ENCODE peak calls at places on chromosomes 1 and 21, in five cellular contexts. One of them, this sample, is unnamed.

GRCh38 chr1:158124999-158125398 is 55.7 kb upstream of the CD1D start:
- DNase-seq in K562: peak; percentile 82
- DNase-seq in H1: peak; percentile 89
- DNase-seq in HepG2: peak; percentile 66
- DNase-seq in GM12878: peak; percentile 26
- DNase-seq in this sample: peak; percentile 91

GRCh38 chr1:209157514-209158285 is 425.8 kb upstream of the CAMK1G start:
- DNase-seq in H1: no peak
- DNase-seq in GM12878: no peak
- DNase-seq in K562: no peak
- DNase-seq in HepG2: no peak
- DNase-seq in this sample: no peak

GRCh38 chr1:154998818-154999650 is 3.6 kb upstream of the ZBTB7B start:
- DNase-seq in HepG2: no peak
- DNase-seq in H1: peak; percentile 89
- DNase-seq in K562: peak; percentile 90
- DNase-seq in GM12878: peak; percentile 58
- DNase-seq in this sample: peak; percentile 82

GRCh38 chr1:213984387-213985180 is 3.2 kb upstream of the PROX1 start:
- DNase-seq in GM12878: no peak
- DNase-seq in HepG2: no peak
- DNase-seq in H1: no peak
- DNase-seq in K562: no peak
- DNase-seq in this sample: no peak

GRCh38 chr1:32693455-32694174 is 9.0 kb downstream of the SYNC start:
- DNase-seq in K562: no peak
- DNase-seq in HepG2: no peak
- DNase-seq in H1: no peak
- DNase-seq in GM12878: no peak
- DNase-seq in this sample: no peak

GRCh38 chr1:245788269-245788668 is 633.5 kb downstream of the KIF26B start:
- DNase-seq in K562: no peak
- DNase-seq in H1: no peak
- DNase-seq in GM12878: no peak
- DNase-seq in HepG2: no peak
- DNase-seq in this sample: no peak

GRCh38 chr1:53689223-53689622 is 49.7 kb downstream of the GLIS1 start:
- DNase-seq in HepG2: no peak
- DNase-seq in GM12878: no peak
- DNase-seq in K562: no peak
- DNase-seq in H1: no peak
- DNase-seq in this sample: no peak

GRCh38 chr1:12053752-12054548 is 9.2 kb upstream of the TNFRSF8 start:
- DNase-seq in H1: no peak
- DNase-seq in HepG2: no peak
- DNase-seq in GM12878: peak; percentile 68
- DNase-seq in K562: no peak
- DNase-seq in this sample: no peak

GRCh38 chr1:154808261-154808908 is 61.7 kb downstream of the KCNN3 start:
- DNase-seq in K562: no peak
- DNase-seq in HepG2: no peak
- DNase-seq in GM12878: no peak
- DNase-seq in H1: no peak
- DNase-seq in this sample: no peak

GRCh38 chr21:33348728-33349127 is 24.0 kb downstream of the IFNAR1 start:
- DNase-seq in GM12878: no peak
- DNase-seq in K562: no peak
- DNase-seq in H1: no peak
- DNase-seq in HepG2: no peak
- DNase-seq in this sample: no peak

GRCh38 chr1:237868814-237869600 is 21.7 kb downstream of the ZP4 start:
- DNase-seq in HepG2: no peak
- DNase-seq in GM12878: no peak
- DNase-seq in H1: no peak
- DNase-seq in K562: no peak
- DNase-seq in this sample: no peak

GRCh38 chr1:14567056-14567455 is 31.4 kb upstream of the KAZN start:
- DNase-seq in HepG2: no peak
- DNase-seq in K562: peak; percentile 16
- DNase-seq in GM12878: no peak
- DNase-seq in H1: peak; percentile 63
- DNase-seq in this sample: peak; percentile 12

GRCh38 chr21:36700295-36700960 is 1.5 kb downstream of the SIM2 start:
- DNase-seq in K562: no peak
- DNase-seq in HepG2: no peak
- DNase-seq in H1: peak; percentile 57
- DNase-seq in GM12878: no peak
- DNase-seq in this sample: no peak

GRCh38 chr1:228408869-228409805 is 2.5 kb upstream of the TRIM11 start:
- DNase-seq in H1: no peak
- DNase-seq in HepG2: no peak
- DNase-seq in GM12878: no peak
- DNase-seq in K562: no peak
- DNase-seq in this sample: no peak

GRCh38 chr1:198788561-198789064 is 149.8 kb downstream of the PTPRC start:
- DNase-seq in H1: peak; percentile 53
- DNase-seq in GM12878: no peak
- DNase-seq in HepG2: no peak
- DNase-seq in K562: peak; percentile 15
- DNase-seq in this sample: no peak

GRCh38 chr1:1577367-1578011 is 2.8 kb upstream of the SSU72 start:
- DNase-seq in H1: no peak
- DNase-seq in GM12878: no peak
- DNase-seq in K562: no peak
- DNase-seq in HepG2: peak; percentile 20
- DNase-seq in this sample: no peak

GRCh38 chr1:168762473-168762872 is 33.5 kb upstream of the DPT start:
- DNase-seq in H1: no peak
- DNase-seq in HepG2: no peak
- DNase-seq in K562: no peak
- DNase-seq in GM12878: no peak
- DNase-seq in this sample: no peak

GRCh38 chr1:178122283-178122682 is 28.4 kb downstream of the RASAL2 start:
- DNase-seq in H1: no peak
- DNase-seq in GM12878: no peak
- DNase-seq in K562: no peak
- DNase-seq in HepG2: no peak
- DNase-seq in this sample: no peak

GRCh38 chr21:18368193-18368592 is 35.4 kb downstream of the TMPRSS15 start:
- DNase-seq in K562: no peak
- DNase-seq in HepG2: no peak
- DNase-seq in H1: no peak
- DNase-seq in GM12878: no peak
- DNase-seq in this sample: no peak

GRCh38 chr1:195439661-195440060 is 1168.6 kb downstream of the KCNT2 start:
- DNase-seq in HepG2: no peak
- DNase-seq in K562: no peak
- DNase-seq in H1: no peak
- DNase-seq in GM12878: no peak
- DNase-seq in this sample: no peak

GRCh38 chr1:229557214-229557850 is 1.2 kb downstream of the ABCB10 start:
- DNase-seq in H1: no peak
- DNase-seq in K562: peak; percentile 46
- DNase-seq in HepG2: peak; percentile 15
- DNase-seq in GM12878: no peak
- DNase-seq in this sample: no peak

GRCh38 chr21:42733874-42734273 is 80.5 kb downstream of the PDE9A start:
- DNase-seq in H1: no peak
- DNase-seq in K562: no peak
- DNase-seq in HepG2: no peak
- DNase-seq in GM12878: no peak
- DNase-seq in this sample: no peak

GRCh38 chr1:154747841-154748766 is 122.0 kb downstream of the KCNN3 start:
- DNase-seq in H1: no peak
- DNase-seq in HepG2: no peak
- DNase-seq in GM12878: peak; percentile 66
- DNase-seq in K562: no peak
- DNase-seq in this sample: no peak

GRCh38 chr1:38788937-38789336 is 70.6 kb downstream of the RRAGC start:
- DNase-seq in HepG2: no peak
- DNase-seq in H1: peak; percentile 39
- DNase-seq in K562: peak; percentile 59
- DNase-seq in GM12878: no peak
- DNase-seq in this sample: no peak

GRCh38 chr1:228066416-228066815 is 16.1 kb upstream of the ARF1 start:
- DNase-seq in GM12878: no peak
- DNase-seq in K562: no peak
- DNase-seq in H1: peak; percentile 40
- DNase-seq in HepG2: no peak
- DNase-seq in this sample: no peak

GRCh38 chr1:39269791-39270342 is 65.4 kb downstream of the MACF1 start:
- DNase-seq in K562: peak; percentile 49
- DNase-seq in H1: no peak
- DNase-seq in GM12878: peak; percentile 92
- DNase-seq in HepG2: peak; percentile 36
- DNase-seq in this sample: peak; percentile 16

GRCh38 chr1:36824390-36824861 is 209.9 kb downstream of the GRIK3 start:
- DNase-seq in HepG2: no peak
- DNase-seq in GM12878: no peak
- DNase-seq in K562: peak; percentile 80
- DNase-seq in H1: peak; percentile 54
- DNase-seq in this sample: no peak

GRCh38 chr1:2019162-2019542 is at the start of gene GABRD:
- DNase-seq in K562: no peak
- DNase-seq in GM12878: no peak
- DNase-seq in H1: no peak
- DNase-seq in HepG2: no peak
- DNase-seq in this sample: no peak

GRCh38 chr1:64986903-64987871 is 20.8 kb upstream of the JAK1 start:
- DNase-seq in H1: no peak
- DNase-seq in GM12878: peak; percentile 40
- DNase-seq in K562: no peak
- DNase-seq in HepG2: peak; percentile 91
- DNase-seq in this sample: peak; percentile 67

GRCh38 chr1:107740574-107740973 is 224.4 kb downstream of the VAV3 start:
- DNase-seq in HepG2: no peak
- DNase-seq in GM12878: no peak
- DNase-seq in H1: no peak
- DNase-seq in K562: no peak
- DNase-seq in this sample: no peak

DNA sequence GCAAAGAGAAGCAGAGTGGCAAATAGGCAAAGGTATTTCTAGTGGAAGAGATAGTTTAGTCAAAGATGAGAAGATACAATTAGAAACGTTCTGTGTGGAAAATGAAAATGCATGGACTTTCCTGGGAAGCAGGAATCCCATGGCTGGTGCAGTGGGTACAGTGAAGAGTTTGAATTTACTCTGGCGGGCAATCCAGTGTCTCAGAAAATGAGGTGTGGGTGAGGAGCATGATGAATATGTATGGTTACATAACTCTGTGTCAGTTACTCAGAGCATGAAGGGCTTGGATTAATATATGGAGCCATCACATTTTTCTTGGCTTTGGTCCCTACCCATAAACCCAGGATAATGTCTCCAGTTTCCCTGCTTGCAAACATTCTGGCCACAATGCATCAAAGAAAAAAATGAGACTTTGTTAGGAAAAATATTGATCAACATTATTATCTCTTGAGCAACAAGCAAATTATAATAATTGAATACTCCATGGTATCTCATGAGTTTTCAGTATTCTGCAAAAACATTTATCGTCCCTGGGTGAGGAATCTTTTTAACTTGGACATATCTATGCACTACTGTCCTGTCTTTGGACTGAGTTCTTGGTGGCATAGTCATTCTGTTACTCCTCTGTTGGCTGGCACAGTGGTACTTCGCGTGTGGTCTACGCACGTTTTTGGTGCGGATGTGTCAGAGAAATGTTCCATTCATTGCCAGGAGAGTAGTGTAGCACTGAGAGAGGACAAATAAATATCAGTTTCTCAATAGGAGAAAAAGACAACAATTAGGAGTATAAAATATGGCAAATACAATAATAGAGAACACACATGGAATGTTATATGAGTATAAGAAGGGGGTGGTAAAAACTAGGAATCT is 173.7 kb upstream of the C1orf105 start:
- DNase-seq in H1: no peak
- DNase-seq in HepG2: no peak
- DNase-seq in GM12878: no peak
- DNase-seq in K562: no peak
- DNase-seq in this sample: no peak
- TF ChIP-seq HDAC2 in H1: no peak
- TF ChIP-seq HDAC2 in HepG2: no peak
- TF ChIP-seq HDAC2 in GM12878: no peak
- TF ChIP-seq HDAC2 in K562: no peak
- TF ChIP-seq HDAC2 in this sample: no peak

DNA sequence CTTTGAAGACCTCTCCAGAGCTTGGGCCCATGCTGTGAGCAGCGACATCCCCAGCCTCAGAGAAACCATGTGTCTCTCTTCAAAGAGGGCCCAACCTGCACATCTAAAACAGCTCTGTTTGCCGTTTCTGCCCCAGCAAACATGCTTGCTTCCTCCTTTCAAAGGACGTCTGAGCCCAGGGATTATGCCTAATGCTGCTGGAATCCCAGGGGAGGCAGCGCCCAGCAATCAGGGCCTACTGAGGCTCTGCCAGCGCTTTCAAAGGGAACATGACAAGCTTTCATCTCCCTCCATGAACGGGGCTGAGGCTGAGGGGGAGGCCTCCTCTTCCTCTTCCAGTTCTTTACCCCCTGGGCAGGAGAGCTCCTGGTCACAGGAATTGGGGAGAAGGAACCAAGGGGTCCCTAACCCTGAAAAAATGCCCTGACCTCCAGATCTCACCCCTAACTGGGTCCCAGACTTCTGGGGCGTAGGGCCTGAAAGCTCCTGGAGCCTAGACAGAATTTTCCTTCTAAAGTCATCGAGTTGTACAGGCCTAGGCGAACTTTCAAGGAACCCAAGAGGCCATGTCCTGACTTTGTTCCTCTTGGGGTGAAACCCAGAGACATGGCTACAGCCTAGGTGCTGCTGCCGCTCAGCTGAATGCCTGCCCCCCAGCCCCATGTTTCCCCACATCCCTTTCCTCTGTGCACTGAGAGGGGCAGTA is 13.4 kb upstream of the ASCL5 start:
- DNase-seq in HepG2: peak; percentile 33
- DNase-seq in K562: no peak
- DNase-seq in H1: no peak
- DNase-seq in GM12878: no peak
- DNase-seq in this sample: no peak
- TF ChIP-seq HDAC2 in HepG2: no peak
- TF ChIP-seq HDAC2 in K562: no peak
- TF ChIP-seq HDAC2 in H1: no peak
- TF ChIP-seq HDAC2 in GM12878: no peak
- TF ChIP-seq HDAC2 in this sample: no peak

DNA sequence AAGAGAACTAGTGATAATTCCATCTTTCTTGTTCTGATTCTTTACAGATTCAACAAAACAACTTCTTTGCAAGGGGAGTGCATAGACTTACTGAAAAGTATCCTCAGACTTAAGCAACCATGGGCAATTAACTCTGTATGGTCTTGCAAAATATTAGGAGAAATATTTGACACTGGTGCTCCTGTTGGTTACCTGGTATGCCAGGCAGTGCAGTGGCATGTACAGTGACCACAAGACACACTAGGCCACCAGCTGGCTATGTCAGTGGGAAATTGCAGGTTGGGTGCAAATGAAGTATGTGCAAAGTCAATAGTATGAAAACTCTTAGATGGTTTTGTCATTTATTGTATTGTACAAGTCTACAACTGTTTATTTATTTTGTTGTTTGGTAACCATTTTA is 34.5 kb downstream of the EPS15 start:
- DNase-seq in H1: no peak
- DNase-seq in GM12878: no peak
- DNase-seq in HepG2: no peak
- DNase-seq in K562: no peak
- DNase-seq in this sample: no peak
- TF ChIP-seq HDAC2 in H1: no peak
- TF ChIP-seq HDAC2 in GM12878: no peak
- TF ChIP-seq HDAC2 in HepG2: no peak
- TF ChIP-seq HDAC2 in K562: no peak
- TF ChIP-seq HDAC2 in this sample: no peak

GRCh38 chr1:27394282-27394658 is 1.8 kb downstream of the GPR3 start:
- DNase-seq in HepG2: no peak
- DNase-seq in GM12878: no peak
- DNase-seq in H1: no peak
- DNase-seq in K562: no peak
- DNase-seq in this sample: no peak
- TF ChIP-seq HDAC2 in HepG2: no peak
- TF ChIP-seq HDAC2 in GM12878: no peak
- TF ChIP-seq HDAC2 in H1: no peak
- TF ChIP-seq HDAC2 in K562: no peak
- TF ChIP-seq HDAC2 in this sample: no peak

This sample was measured in A549.